ENCODE peak calls at places on chromosomes 4 and X, in five cellular contexts. O is astrocyte, U is Peyer's patch, P is transverse colon, K is SJSA1. N is an unnamed sample.

GRCh38 chr4:14726441-14727405 is 275.6 kb upstream of the CPEB2 start:
- DNase-seq in O (peak; percentile 60), K (no peak), U (no peak), P (peak; percentile 19), N (no peak)

GRCh38 chrX:114221445-114221844 is 362.4 kb upstream of the HTR2C start:
- DNase-seq in K (no peak), P (no peak), U (no peak), O (no peak), N (no peak)

GRCh38 chrX:115147220-115147619 is 42.0 kb upstream of the RBMXL3 start:
- DNase-seq in K (no peak), U (no peak), P (no peak), O (peak; percentile 17), N (no peak)

GRCh38 chr4:7429069-7429416 is 5.7 kb downstream of the PSAPL1 start:
- DNase-seq in P (no peak), K (no peak), O (no peak), U (no peak), N (peak; percentile 54)

GRCh38 chr4:94446386-94446785 is 5.4 kb upstream of the PDLIM5 start:
- DNase-seq in U (no peak), O (peak; percentile 89), P (no peak), K (no peak), N (no peak)

GRCh38 chrX:120485562-120486520 is 16.7 kb upstream of the LAMP2 start:
- DNase-seq in K (peak; percentile 63), U (peak; percentile 50), O (peak; percentile 59), P (peak; percentile 68), N (peak; percentile 63)

GRCh38 chr4:153084939-153085630 is 119.2 kb upstream of the TRIM2 start:
- DNase-seq in P (peak; percentile 80), U (peak; percentile 67), K (peak; percentile 77), O (peak; percentile 51), N (peak; percentile 94)

GRCh38 chrX:107508925-107509324 is 59.5 kb downstream of the FRMPD3 start:
- DNase-seq in P (no peak), K (no peak), U (no peak), O (no peak), N (no peak)

GRCh38 chr4:2006367-2006766 is 2.4 kb downstream of the NELFA start:
- DNase-seq in K (no peak), P (no peak), U (no peak), O (no peak), N (no peak)

GRCh38 chr4:140156529-140157171 is 2.7 kb upstream of the MAML3 start:
- DNase-seq in K (no peak), P (no peak), O (no peak), U (no peak), N (no peak)

DNA sequence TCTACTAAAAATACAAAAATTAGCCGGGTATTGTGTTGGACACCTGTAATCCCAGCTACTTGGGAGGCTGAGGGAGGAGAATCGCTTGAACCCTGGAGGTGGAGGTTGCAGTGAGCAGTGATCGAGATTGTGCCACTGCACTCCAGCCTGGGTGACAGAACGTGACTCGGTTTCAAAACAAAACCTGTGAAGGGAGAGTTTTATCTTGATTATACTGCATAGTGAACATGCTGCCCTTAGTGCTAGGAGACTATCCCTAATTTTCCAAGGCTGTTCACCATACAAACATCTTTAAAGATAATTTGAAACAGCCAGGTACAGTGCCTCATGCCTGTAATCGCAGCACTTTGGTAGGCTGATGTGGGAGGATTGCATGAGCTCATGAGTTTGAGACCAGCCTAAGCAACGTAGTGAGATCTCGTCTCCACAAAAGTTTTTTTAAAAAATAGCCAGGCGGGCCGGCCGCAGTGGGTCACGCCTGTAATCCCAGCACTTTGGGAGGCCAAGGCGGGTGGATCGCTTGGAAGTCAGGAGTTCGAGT is 6.2 kb downstream of the AFF1 start:
- DNase-seq in U (no peak), O (no peak), P (no peak), K (no peak), N (no peak)
- H3K4me1 ChIP-seq in U (peaks cover 35% of the 10 kb centered on the region), O (peaks cover 19% of the 10 kb centered on the region), P (peaks cover 82% of the 10 kb centered on the region), K (peaks cover 31% of the 10 kb centered on the region), N (peaks cover 22% of the 10 kb centered on the region)

DNA sequence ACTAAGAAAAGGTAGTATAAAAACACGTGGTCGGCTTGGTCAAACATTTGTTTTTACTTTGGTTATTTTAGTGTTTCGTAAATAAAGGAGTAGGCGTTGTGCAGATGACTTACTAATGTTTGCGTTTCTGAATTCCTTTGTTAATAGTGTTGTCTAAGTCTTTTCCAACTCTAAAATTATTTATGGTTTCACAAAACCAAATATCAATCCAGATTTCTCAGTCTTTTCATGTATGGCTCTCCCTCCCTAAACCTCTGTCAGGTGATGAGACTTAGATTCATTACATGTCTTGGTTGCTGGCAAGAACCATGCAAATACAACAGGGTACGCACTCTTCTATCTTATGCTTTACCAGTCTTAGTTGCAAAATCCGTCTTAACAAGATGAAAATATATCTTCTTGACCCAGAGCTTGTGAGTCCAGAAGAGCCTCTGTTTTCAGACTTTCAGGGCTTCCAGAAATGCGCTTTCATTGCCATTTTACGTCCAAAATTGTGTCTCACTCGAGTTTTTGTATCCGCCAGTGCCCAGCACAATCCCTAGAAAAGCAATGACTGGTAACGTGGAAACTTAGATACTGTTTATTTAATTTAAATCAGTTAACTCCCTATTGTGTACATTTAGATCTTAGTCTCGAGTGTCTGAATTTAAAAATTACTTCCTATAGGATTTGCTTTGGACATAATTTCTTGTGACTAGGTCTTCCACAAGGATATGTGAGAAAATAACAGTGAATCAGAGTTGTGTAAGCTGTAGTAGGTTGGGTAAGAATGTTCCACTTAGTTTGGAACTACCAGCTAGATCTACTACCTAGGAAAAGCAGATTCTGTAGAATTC is 861 bp downstream of the MTHFD2L start:
- DNase-seq in U (no peak), P (no peak), O (peak; percentile 7), K (no peak), N (no peak)
- H3K4me3 ChIP-seq in U (peak overlapping the region; percentile 78), P (peak overlapping the region; percentile 72), O (peak overlapping the region; percentile 92), K (peak overlapping the region; percentile 79), N (peak overlapping the region; percentile 55)

GRCh38 chr4:16573181-16573580 is 325.3 kb downstream of the LDB2 start:
- DNase-seq in O (peak; percentile 75), U (no peak), K (no peak), P (no peak), N (no peak)
- H3K27ac ChIP-seq in O (no peak overlapping the region), U (no peak overlapping the region), K (no peak overlapping the region), P (no peak overlapping the region), N (no peak overlapping the region)

GRCh38 chr4:141246243-141246642 is 25.5 kb downstream of the ZNF330 start:
- DNase-seq in P (no peak), K (no peak), U (no peak), O (peak; percentile 72), N (no peak)
- H3K4me1 ChIP-seq in P (no peaks in the 10 kb centered on the region), K (peaks cover 28% of the 10 kb centered on the region), U (no peaks in the 10 kb centered on the region), O (peaks cover 7% of the 10 kb centered on the region), N (no peaks in the 10 kb centered on the region)

DNA sequence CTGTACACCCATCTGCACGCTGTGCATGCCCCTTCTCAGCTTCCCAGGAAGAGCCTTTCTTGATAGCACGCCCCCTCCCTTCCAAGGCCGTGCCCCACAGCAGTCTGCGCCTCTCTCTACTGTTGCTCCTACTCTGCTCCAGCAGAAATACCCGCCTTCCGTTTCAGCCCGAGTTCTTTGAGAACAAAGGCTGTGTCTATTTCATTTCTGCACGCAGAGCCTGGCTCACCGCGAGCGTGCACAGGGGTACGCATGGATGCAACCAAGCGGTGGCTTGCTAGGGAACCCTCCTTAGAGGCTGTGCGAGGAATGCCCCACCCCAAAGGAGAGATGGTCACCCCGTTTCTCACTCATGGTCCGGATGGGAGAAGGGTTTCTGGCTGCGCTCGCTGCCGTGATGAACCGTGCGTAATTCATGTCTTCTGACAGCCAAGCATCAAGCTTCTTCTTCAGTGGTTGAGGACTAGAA is 448 bp downstream of the AADAT start:
- DNase-seq in O (peak; percentile 47), K (peak; percentile 52), U (no peak), P (peak; percentile 10), N (no peak)
- H3K4me3 ChIP-seq in O (peak overlapping the region; percentile 97), K (peak overlapping the region; percentile 64), U (peak overlapping the region; percentile 61), P (peak overlapping the region; percentile 63), N (peak overlapping the region; percentile 49)

GRCh38 chr4:31088600-31089230 is 368.5 kb downstream of the PCDH7 start:
- DNase-seq in U (no peak), K (no peak), P (no peak), O (peak; percentile 88), N (no peak)

GRCh38 chr4:31084806-31085416 is 364.7 kb downstream of the PCDH7 start:
- DNase-seq in P (no peak), O (peak; percentile 35), U (no peak), K (no peak), N (no peak)

GRCh38 chr4:31085736-31086135 is 365.6 kb downstream of the PCDH7 start:
- DNase-seq in O (no peak), U (no peak), K (no peak), P (no peak), N (no peak)

GRCh38 chr4:31089815-31090214 is 369.6 kb downstream of the PCDH7 start:
- DNase-seq in U (no peak), P (no peak), K (no peak), O (peak; percentile 85), N (peak; percentile 66)

GRCh38 chr4:31086771-31087330 is 366.7 kb downstream of the PCDH7 start:
- DNase-seq in O (peak; percentile 64), K (no peak), P (no peak), U (no peak), N (no peak)
- H3K27ac ChIP-seq in O (no peak overlapping the region), K (no peak overlapping the region), P (no peak overlapping the region), U (no peak overlapping the region), N (no peak overlapping the region)

GRCh38 chr4:53014368-53014767 is 152.3 kb downstream of the RASL11B start:
- DNase-seq in U (no peak), K (no peak), P (no peak), O (no peak), N (no peak)
- H3K4me1 ChIP-seq in U (no peaks in the 10 kb centered on the region), K (peaks cover 32% of the 10 kb centered on the region), P (peaks cover 28% of the 10 kb centered on the region), O (peaks cover 17% of the 10 kb centered on the region), N (peaks cover 18% of the 10 kb centered on the region)

GRCh38 chrX:154693394-154693793 is 40.0 kb upstream of the CTAG2 start:
- DNase-seq in O (no peak), U (no peak), P (no peak), K (no peak), N (no peak)
- H3K4me3 ChIP-seq in O (no peak overlapping the region), U (no peak overlapping the region), P (no peak overlapping the region), K (no peak overlapping the region), N (no peak overlapping the region)